ENCODE peak calls at places on chromosomes 2 and 18, in nine cellular contexts. H is astrocyte of the cerebellum, I is PC-9, R is A549, T is GM12865, Z is tibial nerve, L is dorsolateral prefrontal cortex, S is heart left ventricle, O is heart right ventricle. A is an unnamed sample.

GRCh38 chr2:217797661-217798069 is 205.1 kb downstream of the TNS1 start:
- DNase-seq in H (no peak), I (no peak), R (no peak), T (no peak), Z (peak), L (no peak), S (peak), O (peak), A (no peak)

GRCh38 chr2:3169106-3169870 is 208.3 kb downstream of the EIPR1 start:
- DNase-seq in H (no peak), I (no peak), R (no peak), T (no peak), Z (no peak), L (no peak), S (no peak), O (no peak), A (no peak)

GRCh38 chr2:15984367-15985255 is 44.3 kb downstream of the MYCN start:
- DNase-seq in H (no peak), I (no peak), R (no peak), T (no peak), Z (no peak), L (peak), S (no peak), O (peak), A (no peak)

GRCh38 chr2:144083211-144083610 is 436.7 kb downstream of the ZEB2 start:
- DNase-seq in H (no peak), I (peak), R (peak), T (no peak), Z (no peak), L (no peak), S (no peak), O (no peak), A (no peak)

GRCh38 chr2:109470121-109470921 is 143.4 kb downstream of the SEPTIN10 start:
- DNase-seq in H (no peak), I (peak), R (peak), T (peak), Z (no peak), L (no peak), S (no peak), O (no peak), A (no peak)

GRCh38 chr18:22847392-22847791 is 85.7 kb upstream of the RBBP8 start:
- DNase-seq in H (peak), I (no peak), R (no peak), T (no peak), Z (no peak), L (no peak), S (no peak), O (no peak), A (no peak)

GRCh38 chr18:47485221-47485797 is 233.8 kb upstream of the SKOR2 start:
- DNase-seq in H (no peak), I (no peak), R (no peak), T (no peak), Z (no peak), L (no peak), S (no peak), O (peak), A (no peak)

GRCh38 chr2:105827351-105828096 is 82.8 kb downstream of the NCK2 start:
- DNase-seq in H (no peak), I (no peak), R (no peak), T (no peak), Z (no peak), L (no peak), S (no peak), O (no peak), A (no peak)

GRCh38 chr2:26299488-26300092 is 46.4 kb upstream of the SELENOI start:
- DNase-seq in H (peak), I (peak), R (no peak), T (peak), Z (peak), L (no peak), S (no peak), O (no peak), A (no peak)

GRCh38 chr18:56645415-56646016 is 5.6 kb upstream of the WDR7 start:
- DNase-seq in H (no peak), I (no peak), R (peak), T (peak), Z (no peak), L (no peak), S (no peak), O (no peak), A (no peak)
- TF ChIP-seq CTCF in H (peak), I (peak), R (peak), T (peak), Z (no peak), L (peak), S (no peak), O (peak), A (peak)

DNA sequence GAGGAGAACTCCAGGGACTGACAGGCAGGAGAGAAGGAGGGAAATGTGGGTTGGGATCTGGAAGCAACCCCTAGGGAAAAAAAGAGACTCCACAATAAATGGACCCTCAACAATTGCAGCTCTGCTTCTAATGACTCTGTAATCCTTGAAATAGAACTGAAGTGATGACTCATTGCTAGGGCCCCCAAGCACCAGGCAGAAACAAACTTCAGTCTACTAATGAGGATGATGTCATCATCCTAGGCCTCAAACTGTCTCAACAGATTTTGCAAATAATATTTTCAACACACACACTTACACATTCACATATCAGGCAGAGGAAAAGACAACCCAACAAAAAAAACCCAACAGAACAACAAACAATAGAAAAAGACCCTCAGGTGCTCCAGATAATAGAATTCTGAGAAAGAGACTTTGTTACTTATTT is 143.3 kb downstream of the HDAC4 start:
- DNase-seq in H (peak), I (no peak), R (no peak), T (no peak), Z (no peak), L (no peak), S (no peak), O (no peak), A (no peak)
- H3K4me3 ChIP-seq in H (no peak), I (no peak), R (no peak), T (no peak), Z (no peak), L (no peak), S (no peak), O (no peak), A (no peak)

DNA sequence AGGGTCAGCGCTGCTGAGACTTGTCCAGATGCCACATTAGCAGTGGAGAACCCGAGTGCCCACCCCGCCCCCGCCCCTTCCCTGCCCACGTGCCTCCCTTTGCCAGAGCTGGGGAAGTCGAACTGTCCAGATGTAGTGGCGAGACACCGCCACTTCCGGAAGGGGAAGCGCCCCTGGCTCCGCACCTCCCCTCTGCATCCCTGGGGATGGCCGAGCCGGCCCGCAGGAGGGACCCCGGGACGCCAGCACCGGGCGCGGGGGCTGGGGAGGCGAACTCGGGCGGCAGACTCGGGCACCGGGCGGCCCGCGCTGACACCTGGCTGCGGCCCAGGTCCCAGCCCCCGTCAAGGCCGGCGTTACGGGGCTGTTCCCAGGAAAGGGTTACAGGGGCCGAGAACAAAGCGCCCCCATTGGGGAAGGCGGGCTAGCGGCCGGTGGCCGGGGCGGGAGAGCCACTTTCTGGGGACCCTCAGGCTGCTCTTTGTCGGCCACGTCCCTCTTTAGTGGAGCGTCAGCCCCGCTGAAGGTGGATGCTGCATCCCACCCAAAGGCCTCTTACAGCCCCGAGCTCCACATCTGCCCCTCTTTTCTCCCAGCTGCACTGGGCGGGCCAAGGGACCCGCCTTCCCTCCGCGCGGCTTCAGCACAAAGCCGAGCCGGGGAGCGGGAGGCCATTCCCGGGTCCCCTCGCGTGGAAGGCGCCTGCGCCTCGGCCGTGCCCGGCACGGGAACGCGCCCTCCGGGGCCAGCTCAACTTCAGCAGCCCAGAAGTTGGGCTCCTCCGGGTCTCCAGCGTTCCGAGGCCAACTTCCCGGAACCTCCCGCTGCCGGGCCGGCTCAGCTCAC is 1.4 kb downstream of the SDC1 start:
- DNase-seq in H (no peak), I (peak), R (peak), T (peak), Z (no peak), L (no peak), S (peak), O (peak), A (no peak)
- TF ChIP-seq CTCF in H (no peak), I (peak), R (peak), T (no peak), Z (no peak), L (no peak), S (no peak), O (no peak), A (no peak)

DNA sequence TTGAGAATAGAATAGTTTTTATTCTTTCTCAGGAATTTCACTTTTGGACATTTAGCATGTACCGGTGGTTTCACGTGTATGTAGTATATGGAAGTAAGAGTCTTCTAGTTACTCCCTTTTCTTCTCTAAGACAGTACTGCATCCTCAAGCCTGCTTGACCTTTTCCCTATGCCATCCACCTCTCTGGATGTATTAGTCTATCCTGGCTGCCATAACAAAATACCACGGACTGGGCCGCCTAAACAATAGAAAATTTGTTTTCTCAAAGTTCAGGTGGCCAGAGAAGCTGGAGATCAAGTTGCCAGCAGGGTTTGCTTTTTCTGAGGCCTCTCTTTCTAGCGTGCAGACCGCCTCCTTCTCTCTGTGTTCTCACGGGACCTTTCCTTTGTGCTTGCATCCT is 1.3 kb upstream of the CMPK2 start:
- DNase-seq in H (no peak), I (no peak), R (no peak), T (no peak), Z (no peak), L (no peak), S (no peak), O (no peak), A (no peak)
- H3K4me3 ChIP-seq in H (no peak), I (no peak), R (no peak), T (no peak), Z (no peak), L (no peak), S (no peak), O (no peak), A (no peak)

DNA sequence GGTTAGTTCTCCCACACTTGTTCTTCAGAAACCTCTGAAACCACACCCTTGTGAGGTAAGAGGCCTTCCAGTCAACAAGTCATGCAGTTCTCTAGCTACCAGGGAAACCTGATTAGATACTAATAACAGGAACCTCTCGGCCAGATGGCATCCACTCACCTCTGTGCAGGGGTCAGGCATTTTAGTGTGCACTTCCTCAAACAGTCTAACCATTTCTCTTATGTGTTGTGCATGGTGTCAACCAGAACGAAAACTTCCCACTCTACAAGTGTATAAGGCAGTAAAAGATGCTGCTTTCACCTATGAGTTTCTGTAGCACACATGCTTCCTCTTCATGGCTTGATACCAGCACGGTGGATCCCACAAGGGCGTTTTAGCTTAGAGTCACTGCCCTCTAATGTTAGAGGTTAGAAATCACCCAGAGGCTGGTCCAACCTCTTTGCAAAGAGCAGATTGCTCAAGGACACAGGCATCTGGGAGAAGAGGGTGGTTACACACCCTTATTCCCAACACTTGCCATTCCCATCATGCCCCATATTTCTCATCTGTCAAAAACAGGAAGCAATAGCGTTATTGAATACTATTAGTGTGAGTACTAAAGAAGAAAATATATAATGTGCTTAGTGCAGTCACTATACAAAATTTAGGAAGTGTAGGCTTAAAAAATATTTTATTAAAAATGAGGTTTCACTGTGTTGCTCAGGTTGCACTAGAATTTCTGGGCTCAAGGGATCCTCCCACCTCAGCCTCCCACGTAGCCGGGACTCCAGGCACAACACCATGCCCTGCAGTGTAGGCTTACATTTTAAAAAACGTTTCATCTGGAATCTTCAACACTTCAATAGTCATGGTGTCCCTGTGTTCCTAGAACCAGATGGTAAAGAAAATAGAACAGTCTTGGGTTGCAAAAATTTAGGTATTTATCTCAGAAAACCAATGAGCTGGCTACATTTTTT is 34.5 kb upstream of the RAB31 start:
- DNase-seq in H (peak), I (peak), R (peak), T (peak), Z (peak), L (no peak), S (no peak), O (no peak), A (peak)
- TF ChIP-seq CTCF in H (peak), I (peak), R (peak), T (peak), Z (no peak), L (no peak), S (peak), O (no peak), A (peak)